ENCODE peak calls at places on chromosomes 12 and 14, in six cellular contexts. Z is stimulated activated CD8-positive, alpha-beta memory T cell treated with anti-CD3 and anti-CD28 coated beads, Interleukin-15, amount 100 ng/mL, for 4 hours; Q is CD8-positive, alpha-beta T cell; Y is pancreas; O is stimulated activated CD4-positive, alpha-beta T cell treated with anti-CD3 and anti-CD28 coated beads, Interleukin-4, amount 100 ng/mL, for 24 hours; L is T follicular helper cell. W is an unnamed sample.

GRCh38 chr12:90333939-90334338 is 621.0 kb downstream of the CCER1 start:
- DNase-seq in O (no peak), L (no peak), Q (no peak), Z (no peak), Y (no peak), W (no peak)

GRCh38 chr14:51401272-51401671 is 161.2 kb downstream of the TMX1 start:
- DNase-seq in Z (no peak), L (no peak), O (no peak), Y (no peak), Q (no peak), W (no peak)

GRCh38 chr12:70756118-70756517 is 118.9 kb upstream of the PTPRB start:
- DNase-seq in O (no peak), Q (no peak), Z (no peak), L (no peak), Y (no peak), W (no peak)

GRCh38 chr14:101737414-101738367 is 23.8 kb upstream of the PPP2R5C start:
- DNase-seq in Y (no peak), Q (no peak), L (no peak), O (peak), Z (no peak), W (no peak)

GRCh38 chr12:42508913-42509312 is 80.6 kb downstream of the PRICKLE1 start:
- DNase-seq in Z (no peak), L (no peak), O (no peak), Q (no peak), Y (no peak), W (no peak)

GRCh38 chr12:89825591-89826449 is 117.2 kb upstream of the ATP2B1 start:
- DNase-seq in Z (no peak), Q (no peak), O (no peak), L (no peak), Y (no peak), W (no peak)

GRCh38 chr12:121802843-121803698 is 738 bp upstream of the SETD1B start:
- DNase-seq in Q (peak), L (peak), Y (peak), O (peak), Z (peak), W (peak)

GRCh38 chr12:22321620-22322019 is 12.9 kb downstream of the ST8SIA1 start:
- DNase-seq in Z (no peak), Q (no peak), Y (no peak), O (peak), L (peak), W (no peak)

GRCh38 chr14:94653321-94653720 is 41.1 kb downstream of the SERPINA3 start:
- DNase-seq in Z (no peak), Y (no peak), Q (no peak), L (no peak), O (no peak), W (no peak)

GRCh38 chr14:70808402-70809237 is 693 bp downstream of the MAP3K9 start:
- DNase-seq in O (peak), Z (peak), Q (no peak), Y (peak), L (peak), W (peak)

GRCh38 chr14:52078093-52078492 is 9.2 kb upstream of the NID2 start:
- DNase-seq in Q (no peak), O (no peak), Z (no peak), L (no peak), Y (no peak), W (no peak)

GRCh38 chr12:129825316-129825715 is 78.5 kb downstream of the TMEM132D start:
- DNase-seq in Z (no peak), O (no peak), Q (no peak), Y (no peak), L (no peak), W (no peak)

GRCh38 chr12:88904705-88905104 is 324.4 kb upstream of the KITLG start:
- DNase-seq in L (no peak), Z (no peak), O (no peak), Y (peak), Q (no peak), W (no peak)

GRCh38 chr12:45435945-45436710 is 220.2 kb downstream of the ANO6 start:
- DNase-seq in O (no peak), Y (no peak), L (no peak), Z (no peak), Q (no peak), W (no peak)

GRCh38 chr12:79016181-79016580 is 151.6 kb downstream of the SYT1 start:
- DNase-seq in Y (no peak), L (no peak), Z (no peak), Q (no peak), O (no peak), W (no peak)

GRCh38 chr14:76412501-76412900 is 36.6 kb downstream of the ESRRB start:
- DNase-seq in Z (no peak), Q (no peak), Y (no peak), L (no peak), O (no peak), W (no peak)

GRCh38 chr12:59570134-59570533 is 25.7 kb upstream of the SLC16A7 start:
- DNase-seq in O (no peak), Q (no peak), L (no peak), Z (no peak), Y (no peak), W (no peak)

GRCh38 chr12:50647479-50647878 is 116.4 kb upstream of the ATF1 start:
- DNase-seq in Z (no peak), O (no peak), Q (no peak), Y (peak), L (no peak), W (no peak)

GRCh38 chr14:58426819-58427288 is 477 bp downstream of the TIMM9 start:
- DNase-seq in Q (peak), Y (peak), O (peak), L (peak), Z (peak), W (peak)

GRCh38 chr14:103908580-103908979 is 19.7 kb upstream of the TDRD9 start:
- DNase-seq in Q (no peak), L (no peak), O (peak), Y (no peak), Z (no peak), W (no peak)

GRCh38 chr12:50401383-50402155 is 884 bp downstream of the LARP4 start:
- DNase-seq in O (no peak), L (no peak), Q (no peak), Y (peak), Z (no peak), W (peak)

GRCh38 chr12:73159952-73160351 is 887.8 kb downstream of the TRHDE start:
- DNase-seq in L (no peak), Z (no peak), Y (no peak), Q (no peak), O (no peak), W (no peak)

GRCh38 chr12:64088431-64089349 is 133.4 kb downstream of the KICS2 start:
- DNase-seq in Z (no peak), Y (peak), Q (no peak), L (no peak), O (no peak), W (peak)

GRCh38 chr14:79370969-79371368 is 840.3 kb downstream of the DIO2 start:
- DNase-seq in Y (no peak), Q (no peak), Z (no peak), O (no peak), L (no peak), W (no peak)

GRCh38 chr12:75766263-75767160 is 255.1 kb upstream of the KRR1 start:
- DNase-seq in Q (no peak), Y (no peak), L (no peak), O (no peak), Z (no peak), W (no peak)

GRCh38 chr12:17918013-17918412 is 172.0 kb downstream of the RERGL start:
- DNase-seq in Y (no peak), O (no peak), L (no peak), Z (no peak), Q (no peak), W (no peak)

GRCh38 chr12:57631566-57632368 is 1.2 kb downstream of the B4GALNT1 start:
- DNase-seq in Q (no peak), Z (no peak), L (no peak), Y (no peak), O (no peak), W (no peak)

GRCh38 chr14:31194095-31194494 is 13.5 kb downstream of the HECTD1 start:
- DNase-seq in Q (no peak), Y (no peak), Z (no peak), L (no peak), O (no peak), W (no peak)